ENCODE peak calls at places on chromosomes 1 and 21, in eight cellular contexts. I is activated CD8-positive, alpha-beta T cell treated with anti-CD3 and anti-CD28 coated beads for 36 hours; X is left cardiac atrium; P is NCI-H2029; M is HEK293T; W is AG09319; L is endothelial cell of umbilical vein; K is PC-3. A is an unnamed sample.

GRCh38 chr1:89552481-89553194 is 28.0 kb downstream of the LRRC8B start:
- DNase-seq in I (peak), X (no peak), P (peak), M (no peak), W (no peak), L (peak), K (no peak), A (no peak)

GRCh38 chr21:29189358-29189757 is 58.9 kb downstream of the MAP3K7CL start:
- DNase-seq in I (no peak), X (no peak), P (no peak), M (no peak), W (no peak), L (no peak), K (no peak), A (no peak)

GRCh38 chr1:54084794-54085193 is 31.4 kb downstream of the TCEANC2 start:
- DNase-seq in I (no peak), X (no peak), P (no peak), M (no peak), W (no peak), L (no peak), K (no peak), A (no peak)

GRCh38 chr1:208731976-208732821 is 488.0 kb upstream of the PLXNA2 start:
- DNase-seq in I (no peak), X (no peak), P (peak), M (no peak), W (no peak), L (peak), K (no peak), A (no peak)

GRCh38 chr1:3477241-3478109 is 23.0 kb downstream of the ARHGEF16 start:
- DNase-seq in I (no peak), X (no peak), P (no peak), M (peak), W (no peak), L (no peak), K (peak), A (no peak)

GRCh38 chr1:36096500-36097412 is 8.1 kb downstream of the ADPRS start:
- DNase-seq in I (peak), X (no peak), P (no peak), M (no peak), W (no peak), L (no peak), K (peak), A (no peak)

GRCh38 chr21:38986460-38987395 is 181.0 kb downstream of the ETS2 start:
- DNase-seq in I (no peak), X (no peak), P (no peak), M (no peak), W (no peak), L (no peak), K (no peak), A (no peak)

GRCh38 chr1:12541274-12542137 is 76.5 kb downstream of the DHRS3 start:
- DNase-seq in I (no peak), X (peak), P (no peak), M (peak), W (no peak), L (peak), K (no peak), A (no peak)

GRCh38 chr1:96464159-96464558 is 257.4 kb upstream of the PTBP2 start:
- DNase-seq in I (no peak), X (no peak), P (no peak), M (no peak), W (no peak), L (no peak), K (no peak), A (no peak)

GRCh38 chr1:54173681-54174080 is 20.9 kb upstream of the CDCP2 start:
- DNase-seq in I (no peak), X (no peak), P (no peak), M (no peak), W (no peak), L (peak), K (no peak), A (no peak)

GRCh38 chr1:115648717-115649691 is 7.2 kb downstream of the VANGL1 start:
- DNase-seq in I (peak), X (no peak), P (no peak), M (no peak), W (no peak), L (peak), K (no peak), A (no peak)

GRCh38 chr1:228271701-228272251 is 63.9 kb downstream of the OBSCN start:
- DNase-seq in I (no peak), X (peak), P (no peak), M (no peak), W (no peak), L (no peak), K (no peak), A (no peak)

GRCh38 chr1:181314010-181314409 is 169.3 kb upstream of the CACNA1E start:
- DNase-seq in I (no peak), X (no peak), P (no peak), M (no peak), W (no peak), L (no peak), K (peak), A (no peak)

GRCh38 chr1:100950776-100951175 is 54.9 kb downstream of the SLC30A7 start:
- DNase-seq in I (no peak), X (no peak), P (no peak), M (no peak), W (no peak), L (peak), K (no peak), A (no peak)

GRCh38 chr1:184160942-184161698 is 109.6 kb downstream of the TSEN15 start:
- DNase-seq in I (peak), X (peak), P (no peak), M (no peak), W (no peak), L (no peak), K (no peak), A (no peak)

GRCh38 chr1:165508291-165508690 is 35.5 kb upstream of the LRRC52 start:
- DNase-seq in I (no peak), X (no peak), P (peak), M (no peak), W (no peak), L (no peak), K (no peak), A (no peak)

A was measured in suprapubic skin.